ENCODE peak calls at places on chromosomes 1 and 21, in four cellular contexts. T is suprapubic skin, B is Right ventricle myocardium superior, N is RCC 7860. J is an unnamed sample.

GRCh38 chr1:51519857-51520699 is 1.0 kb upstream of the EPS15 start:
- DNase-seq in T (no peak), B (no peak), N (peak), J (peak)

GRCh38 chr1:38030596-38031512 is 15.7 kb downstream of the POU3F1 start:
- DNase-seq in T (no peak), B (no peak), N (no peak), J (no peak)

GRCh38 chr1:11078631-11079030 is 18.8 kb upstream of the SRM start:
- DNase-seq in T (no peak), B (no peak), N (no peak), J (peak)

GRCh38 chr1:56145524-56145923 is 433.8 kb downstream of the PLPP3 start:
- DNase-seq in T (no peak), B (no peak), N (no peak), J (no peak)

GRCh38 chr1:116164890-116165176 is 53.6 kb downstream of the MAB21L3 start:
- DNase-seq in T (no peak), B (no peak), N (no peak), J (no peak)

GRCh38 chr1:93614550-93615200 is 67.0 kb downstream of the BCAR3 start:
- DNase-seq in T (no peak), B (no peak), N (no peak), J (no peak)

GRCh38 chr1:218395916-218396315 is 50.8 kb downstream of the TGFB2 start:
- DNase-seq in T (no peak), B (no peak), N (peak), J (peak)

GRCh38 chr21:46126321-46127238 is 28.7 kb downstream of the COL6A2 start:
- DNase-seq in T (peak), B (peak), N (no peak), J (no peak)

GRCh38 chr1:40633563-40634376 is 31.7 kb downstream of the RIMS3 start:
- DNase-seq in T (peak), B (peak), N (no peak), J (no peak)

GRCh38 chr1:102588536-102588935 is 519.8 kb downstream of the COL11A1 start:
- DNase-seq in T (no peak), B (no peak), N (no peak), J (peak)

GRCh38 chr21:45581322-45581712 is 39.1 kb upstream of the SLC19A1 start:
- DNase-seq in T (peak), B (no peak), N (no peak), J (no peak)

GRCh38 chr1:79079770-79080169 is 73.2 kb upstream of the ADGRL4 start:
- DNase-seq in T (no peak), B (no peak), N (peak), J (peak)

GRCh38 chr1:87632232-87632631 is 303.6 kb downstream of the LMO4 start:
- DNase-seq in T (no peak), B (no peak), N (no peak), J (no peak)

GRCh38 chr1:203486618-203487370 is 7.2 kb upstream of the OPTC start:
- DNase-seq in T (no peak), B (no peak), N (no peak), J (no peak)

GRCh38 chr1:198270421-198270820 is 113.6 kb downstream of the NEK7 start:
- DNase-seq in T (no peak), B (no peak), N (no peak), J (no peak)

GRCh38 chr21:15007716-15008296 is 57.0 kb downstream of the NRIP1 start:
- DNase-seq in T (no peak), B (no peak), N (no peak), J (no peak)

GRCh38 chr1:78003882-78004718 is 639 bp upstream of the DNAJB4 start:
- DNase-seq in T (no peak), B (peak), N (peak), J (peak)

GRCh38 chr1:193771596-193771995 is 585.2 kb upstream of the B3GALT2 start:
- DNase-seq in T (no peak), B (no peak), N (no peak), J (no peak)

GRCh38 chr1:165442053-165442452 is 2.9 kb downstream of the RXRG start:
- DNase-seq in T (no peak), B (no peak), N (no peak), J (no peak)

GRCh38 chr1:199978408-199978940 is 49.0 kb upstream of the NR5A2 start:
- DNase-seq in T (no peak), B (peak), N (no peak), J (no peak)